ENCODE peak calls at places on chromosome 4, in five cellular contexts. P is mammary epithelial cell, Q is body of pancreas, X is heart right ventricle, R is keratinocyte. S is an unnamed sample. For H3K4me1, the result is how much of the 10 kb centered on the place peaks cover.

GRCh38 chr4:101274888-101275752 is 72.2 kb downstream of the PPP3CA start:
- DNase-seq in Q (no peak), P (no peak), X (no peak), R (no peak), S (no peak)

GRCh38 chr4:38030023-38030422 is 69.8 kb downstream of the PTTG2 start:
- DNase-seq in Q (no peak), P (peak), R (no peak), X (no peak), S (no peak)

GRCh38 chr4:25022741-25023140 is 8.0 kb downstream of the LGI2 start:
- DNase-seq in X (no peak), P (no peak), Q (no peak), R (no peak), S (no peak)

GRCh38 chr4:168560184-168560834 is 63.5 kb downstream of the PALLD start:
- DNase-seq in P (peak), X (no peak), Q (peak), R (no peak), S (no peak)

GRCh38 chr4:56757821-56758400 is 63.6 kb downstream of the SPINK2 start:
- DNase-seq in P (no peak), X (no peak), R (peak), Q (peak), S (peak)

GRCh38 chr4:23934915-23935314 is 45.1 kb upstream of the PPARGC1A start:
- DNase-seq in P (peak), R (no peak), Q (peak), X (peak), S (peak)

GRCh38 chr4:53644607-53645006 is 53.3 kb upstream of the LNX1 start:
- DNase-seq in X (no peak), P (peak), Q (peak), R (no peak), S (no peak)

GRCh38 chr4:112284662-112285411 is 867 bp downstream of the TIFA start:
- DNase-seq in X (no peak), Q (peak), R (no peak), P (peak), S (peak)

GRCh38 chr4:14864365-14864762 is 137.9 kb upstream of the CPEB2 start:
- DNase-seq in X (no peak), R (no peak), Q (no peak), P (no peak), S (no peak)

GRCh38 chr4:184329235-184330007 is 111.7 kb upstream of the ENPP6 start:
- DNase-seq in Q (no peak), X (no peak), P (no peak), R (no peak), S (peak)

GRCh38 chr4:124025423-124025822 is 628.8 kb downstream of the SPRY1 start:
- DNase-seq in P (no peak), R (no peak), X (no peak), Q (no peak), S (no peak)

GRCh38 chr4:129498626-129499025 is 402.7 kb downstream of the C4orf33 start:
- DNase-seq in X (no peak), Q (no peak), P (no peak), R (no peak), S (no peak)

GRCh38 chr4:24001945-24002640 is 112.2 kb upstream of the PPARGC1A start:
- DNase-seq in X (no peak), P (no peak), Q (no peak), R (peak), S (no peak)

GRCh38 chr4:184267673-184268573 is 50.2 kb upstream of the ENPP6 start:
- DNase-seq in R (peak), P (peak), Q (no peak), X (peak), S (no peak)

GRCh38 chr4:128159967-128160366 is 98.9 kb downstream of the LARP1B start:
- DNase-seq in Q (no peak), P (peak), R (no peak), X (no peak), S (no peak)

GRCh38 chr4:128718793-128719192 is 90.7 kb upstream of the JADE1 start:
- DNase-seq in X (no peak), R (no peak), P (no peak), Q (no peak), S (no peak)

DNA sequence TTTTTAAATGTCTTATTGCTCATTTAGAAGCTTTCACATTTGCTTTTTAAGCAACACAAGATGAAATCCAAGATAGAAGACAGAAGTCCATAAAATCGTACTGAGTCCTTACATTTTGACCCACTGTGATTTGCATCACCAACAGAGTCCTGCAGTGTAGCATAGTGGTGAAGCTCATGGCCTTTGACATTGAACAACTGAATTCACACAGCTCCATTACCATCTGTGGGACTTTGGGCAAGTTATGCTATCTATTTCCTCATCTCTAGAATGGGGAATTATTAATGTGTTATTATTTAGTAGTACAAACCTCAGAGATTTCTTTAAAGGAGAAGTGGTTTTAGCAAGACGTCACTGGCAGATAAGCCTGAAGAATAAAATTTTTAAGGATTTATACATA is 10.7 kb downstream of the GPRIN3 start:
- DNase-seq in Q (no peak), P (no peak), R (no peak), X (no peak), S (no peak)
- H3K27ac ChIP-seq in Q (peak), P (no peak), R (no peak), X (no peak), S (no peak)

GRCh38 chr4:122855491-122855890 is 28.9 kb downstream of the FGF2 start:
- DNase-seq in Q (no peak), P (no peak), X (no peak), R (no peak), S (no peak)
- H3K4me1 ChIP-seq in Q (under half), P (under half), X (under half), R (under half), S (under half)

GRCh38 chr4:2797545-2798305 is 4.8 kb downstream of the SH3BP2 start:
- DNase-seq in X (no peak), P (no peak), Q (peak), R (no peak), S (no peak)

GRCh38 chr4:2795558-2796260 is 2.8 kb downstream of the SH3BP2 start:
- DNase-seq in R (no peak), Q (no peak), X (no peak), P (no peak), S (no peak)

GRCh38 chr4:2798399-2799301 is 5.8 kb downstream of the SH3BP2 start:
- DNase-seq in Q (no peak), P (no peak), X (peak), R (no peak), S (no peak)

GRCh38 chr4:2796261-2797187 is 3.6 kb downstream of the SH3BP2 start:
- DNase-seq in P (peak), R (peak), X (no peak), Q (peak), S (no peak)

GRCh38 chr4:2797188-2797544 is 4.3 kb downstream of the SH3BP2 start:
- DNase-seq in R (no peak), P (no peak), X (no peak), Q (no peak), S (no peak)
- H3K27ac ChIP-seq in R (peak), P (no peak), X (peak), Q (peak), S (peak)

GRCh38 chr4:58360354-58361133 is 1250.4 kb upstream of the IGFBP7 start:
- DNase-seq in Q (no peak), P (no peak), X (no peak), R (no peak), S (no peak)
- H3K4me1 ChIP-seq in Q (under half), P (under half), X (under half), R (under half), S (under half)

GRCh38 chr4:1993169-1993516 is 15.6 kb downstream of the NELFA start:
- DNase-seq in P (no peak), X (no peak), R (no peak), Q (no peak), S (peak)
- H3K27ac ChIP-seq in P (no peak), X (no peak), R (no peak), Q (no peak), S (no peak)

GRCh38 chr4:85792576-85792975 is 317.6 kb downstream of the ARHGAP24 start:
- DNase-seq in X (no peak), Q (no peak), P (no peak), R (no peak), S (no peak)
- H3K4me1 ChIP-seq in X (under half), Q (under half), P (under half), R (under half), S (under half)

DNA sequence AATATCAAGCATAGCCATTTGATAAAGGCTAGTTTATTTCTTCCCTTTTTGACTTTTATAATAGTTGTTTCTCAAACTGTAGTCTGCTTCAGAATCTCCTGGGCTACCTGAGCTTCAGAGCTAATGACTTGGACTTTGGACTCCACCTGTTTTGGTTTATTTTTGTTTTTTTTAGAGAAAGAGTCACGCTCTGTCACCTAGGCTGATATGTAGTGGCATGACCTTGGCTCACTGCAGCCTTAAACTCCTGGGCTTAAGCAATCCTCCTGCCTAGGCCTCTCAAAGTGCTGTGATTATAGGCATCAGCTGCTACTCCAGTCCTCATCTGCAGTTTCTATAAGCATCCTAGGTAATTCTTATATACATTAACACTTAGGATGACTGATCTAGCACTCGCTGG is 90.5 kb downstream of the DDIT4L start:
- DNase-seq in P (no peak), X (no peak), R (no peak), Q (no peak), S (no peak)
- H3K27ac ChIP-seq in P (no peak), X (no peak), R (no peak), Q (no peak), S (no peak)

GRCh38 chr4:165207431-165208321 is at the start of gene KLHL2:
- DNase-seq in R (no peak), Q (peak), X (peak), P (peak), S (peak)
- H3K4me1 ChIP-seq in R (under half), Q (under half), X (under half), P (half or more), S (under half)

GRCh38 chr4:10347281-10347795 is 109.9 kb downstream of the ZNF518B start:
- DNase-seq in Q (no peak), X (no peak), P (peak), R (no peak), S (no peak)

GRCh38 chr4:10345381-10345784 is 111.8 kb downstream of the ZNF518B start:
- DNase-seq in Q (no peak), X (no peak), R (no peak), P (no peak), S (no peak)

GRCh38 chr4:10348241-10348640 is 109.0 kb downstream of the ZNF518B start:
- DNase-seq in Q (no peak), R (no peak), P (no peak), X (no peak), S (no peak)

GRCh38 chr4:10346023-10346422 is 111.2 kb downstream of the ZNF518B start:
- DNase-seq in Q (no peak), P (peak), X (no peak), R (peak), S (no peak)

DNA sequence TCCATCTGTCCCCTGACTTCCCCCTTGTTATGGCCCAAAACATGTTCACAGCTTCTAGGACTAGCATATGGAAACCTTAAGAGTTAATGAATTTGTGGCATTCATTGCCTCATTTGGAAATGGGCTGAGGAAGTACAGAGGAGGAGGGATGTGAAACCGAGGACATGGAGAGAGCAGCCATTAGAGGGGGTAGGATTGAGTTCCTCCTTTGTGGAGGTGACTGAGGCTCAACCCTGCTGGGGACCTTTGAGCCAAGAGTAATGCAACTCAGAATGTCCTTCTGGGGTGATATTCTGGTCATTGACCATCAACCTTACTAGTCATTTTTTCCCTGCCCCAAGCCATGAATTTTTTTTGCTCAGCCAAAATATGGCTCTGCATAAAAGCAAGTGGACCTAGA is 109.4 kb downstream of the ZNF518B start:
- DNase-seq in R (no peak), X (no peak), Q (no peak), P (no peak), S (no peak)
- H3K27ac ChIP-seq in R (no peak), X (no peak), Q (no peak), P (no peak), S (no peak)

GRCh38 chr4:87007345-87008181 is 72.8 kb downstream of the AFF1 start:
- DNase-seq in P (peak), X (peak), R (no peak), Q (peak), S (peak)

GRCh38 chr4:87012265-87012953 is 77.6 kb downstream of the AFF1 start:
- DNase-seq in P (no peak), Q (peak), X (no peak), R (no peak), S (no peak)

GRCh38 chr4:87009095-87009648 is 74.4 kb downstream of the AFF1 start:
- DNase-seq in X (no peak), R (no peak), P (no peak), Q (no peak), S (no peak)

GRCh38 chr4:87011340-87012034 is 76.7 kb downstream of the AFF1 start:
- DNase-seq in X (peak), R (no peak), Q (no peak), P (peak), S (no peak)

GRCh38 chr4:87010192-87010591 is 75.4 kb downstream of the AFF1 start:
- DNase-seq in X (no peak), P (no peak), Q (no peak), R (no peak), S (no peak)
- H3K4me1 ChIP-seq in X (half or more), P (under half), Q (half or more), R (half or more), S (under half)